ENCODE peak calls at places on chromosomes 13 and 19, in six cellular contexts. T, Y, K, W, L and A are unnamed samples.
A peak's percentile ranks its signal among the peaks of the same experiment; 100 is the strongest.

GRCh38 chr13:73248711-73249580 is 190.1 kb downstream of the KLF5 start:
- DNase-seq in K (no peak), T (no peak), Y (no peak), W (no peak), L (no peak), A (no peak)

GRCh38 chr19:31533114-31533513 is 183.9 kb upstream of the TSHZ3 start:
- DNase-seq in L (peak; percentile 7), T (no peak), Y (no peak), W (peak; percentile 77), K (no peak), A (no peak)

GRCh38 chr13:105311094-105311493 is 1224.4 kb downstream of the EFNB2 start:
- DNase-seq in T (no peak), Y (no peak), W (no peak), K (no peak), L (no peak), A (no peak)

GRCh38 chr13:43665388-43665787 is 121.4 kb downstream of the ENOX1 start:
- DNase-seq in K (no peak), Y (no peak), L (no peak), T (no peak), W (no peak), A (no peak)

GRCh38 chr19:49391581-49392399 is 3.7 kb downstream of the KASH5 start:
- DNase-seq in W (peak; percentile 87), K (peak; percentile 90), Y (no peak), T (peak; percentile 88), L (peak; percentile 62), A (peak; percentile 29)

GRCh38 chr13:49421391-49421790 is 22.5 kb downstream of the CAB39L start:
- DNase-seq in K (no peak), W (peak; percentile 6), Y (no peak), T (peak; percentile 12), L (peak; percentile 21), A (no peak)

GRCh38 chr19:33795370-33796163 is 1.1 kb upstream of the KCTD15 start:
- DNase-seq in K (peak; percentile 86), L (peak; percentile 85), T (peak; percentile 86), W (peak; percentile 90), Y (no peak), A (peak; percentile 48)

GRCh38 chr19:18399008-18399407 is 1.6 kb upstream of the LRRC25 start:
- DNase-seq in K (no peak), L (peak; percentile 79), W (peak; percentile 31), Y (no peak), T (no peak), A (no peak)

GRCh38 chr13:67075239-67075638 is 154.9 kb downstream of the PCDH9 start:
- DNase-seq in W (no peak), K (no peak), Y (no peak), L (no peak), T (no peak), A (no peak)

GRCh38 chr13:35994131-35994966 is 136.8 kb downstream of the DCLK1 start:
- DNase-seq in W (peak; percentile 91), K (peak; percentile 15), L (peak; percentile 93), T (no peak), Y (peak; percentile 34), A (peak; percentile 92)

GRCh38 chr19:7223429-7223828 is 70.8 kb downstream of the INSR start:
- DNase-seq in Y (no peak), W (no peak), T (no peak), K (no peak), L (no peak), A (no peak)

GRCh38 chr19:14395710-14396338 is 14.6 kb downstream of the ADGRE5 start:
- DNase-seq in Y (no peak), T (no peak), K (no peak), L (no peak), W (no peak), A (no peak)

GRCh38 chr19:39125199-39125553 is 410 bp upstream of the PAK4 start:
- DNase-seq in W (no peak), T (no peak), L (no peak), K (no peak), Y (no peak), A (no peak)

GRCh38 chr13:70817571-70817970 is 709.3 kb upstream of the KLHL1 start:
- DNase-seq in Y (no peak), L (peak; percentile 48), W (no peak), K (no peak), T (no peak), A (peak; percentile 18)

GRCh38 chr13:113982296-113982661 is 8.4 kb upstream of the C13orf46 start:
- DNase-seq in T (no peak), L (no peak), K (no peak), Y (no peak), W (no peak), A (no peak)

GRCh38 chr19:16888629-16889371 is at the start of gene F2RL3:
- DNase-seq in Y (no peak), L (no peak), W (peak; percentile 89), K (no peak), T (peak; percentile 76), A (no peak)

GRCh38 chr13:104014803-104015645 is 948.8 kb upstream of the SLC10A2 start:
- DNase-seq in L (peak; percentile 82), W (no peak), T (no peak), K (no peak), Y (no peak), A (no peak)

GRCh38 chr13:89269737-89270136 is 1598.6 kb downstream of the SLITRK5 start:
- DNase-seq in L (no peak), Y (no peak), W (no peak), T (no peak), K (no peak), A (no peak)

GRCh38 chr19:47411101-47411500 is 8.2 kb downstream of the MEIS3 start:
- DNase-seq in T (no peak), Y (no peak), W (no peak), K (no peak), L (no peak), A (no peak)